ENCODE peak calls at places on chromosomes 13 and 19, in nine cellular contexts. Y, X, D, L, N, V, U, Z and H are unnamed samples.

GRCh38 chr19:16285769-16286564 is 38.7 kb upstream of the KLF2 start:
- DNase-seq in Y (no peak), X (no peak), D (peak; percentile 86), L (no peak), N (no peak), V (no peak), U (peak; percentile 10), Z (peak; percentile 78), H (no peak)

GRCh38 chr13:36850790-36851438 is 31.9 kb downstream of the RFXAP start:
- DNase-seq in Y (no peak), X (no peak), D (no peak), L (no peak), N (no peak), V (peak; percentile 26), U (peak; percentile 5), Z (no peak), H (no peak)

GRCh38 chr19:33134571-33135041 is 2.7 kb downstream of the WDR88 start:
- DNase-seq in Y (no peak), X (no peak), D (no peak), L (no peak), N (no peak), V (no peak), U (no peak), Z (no peak), H (no peak)

GRCh38 chr13:99417821-99418662 is 83.2 kb upstream of the TM9SF2 start:
- DNase-seq in Y (no peak), X (no peak), D (peak; percentile 56), L (no peak), N (peak; percentile 41), V (peak; percentile 20), U (no peak), Z (no peak), H (no peak)

GRCh38 chr19:10421981-10422461 is 1.7 kb downstream of the PDE4A start:
- DNase-seq in Y (no peak), X (no peak), D (no peak), L (no peak), N (no peak), V (no peak), U (no peak), Z (no peak), H (no peak)

GRCh38 chr13:46622013-46622917 is 69.3 kb downstream of the LRCH1 start:
- DNase-seq in Y (no peak), X (no peak), D (no peak), L (no peak), N (no peak), V (no peak), U (no peak), Z (no peak), H (no peak)

GRCh38 chr13:73220966-73221720 is 162.3 kb downstream of the KLF5 start:
- DNase-seq in Y (peak; percentile 48), X (no peak), D (no peak), L (no peak), N (no peak), V (peak; percentile 34), U (no peak), Z (no peak), H (no peak)

GRCh38 chr13:104460553-104460952 is 1394.3 kb upstream of the SLC10A2 start:
- DNase-seq in Y (peak; percentile 6), X (no peak), D (no peak), L (no peak), N (no peak), V (no peak), U (peak; percentile 14), Z (no peak), H (no peak)

GRCh38 chr19:35911790-35912189 is 3.7 kb upstream of the TYROBP start:
- DNase-seq in Y (peak; percentile 91), X (no peak), D (no peak), L (peak; percentile 91), N (peak; percentile 75), V (peak; percentile 33), U (no peak), Z (no peak), H (no peak)

GRCh38 chr13:77067519-77067918 is 40.6 kb upstream of the FBXL3 start:
- DNase-seq in Y (no peak), X (no peak), D (no peak), L (no peak), N (no peak), V (no peak), U (no peak), Z (no peak), H (no peak)

GRCh38 chr19:23409392-23410048 is 14.2 kb upstream of the ZNF91 start:
- DNase-seq in Y (no peak), X (no peak), D (no peak), L (no peak), N (no peak), V (no peak), U (no peak), Z (no peak), H (no peak)

GRCh38 chr19:2627319-2627829 is 75.1 kb downstream of the GNG7 start:
- DNase-seq in Y (peak; percentile 99), X (peak; percentile 41), D (peak; percentile 98), L (peak; percentile 93), N (peak; percentile 68), V (peak; percentile 100), U (peak; percentile 94), Z (peak; percentile 96), H (peak; percentile 51)

GRCh38 chr19:10420444-10421239 is at the start of gene PDE4A:
- DNase-seq in Y (peak; percentile 43), X (no peak), D (no peak), L (no peak), N (no peak), V (peak; percentile 68), U (peak; percentile 49), Z (no peak), H (no peak)

GRCh38 chr19:3270908-3271307 is 46.4 kb downstream of the CELF5 start:
- DNase-seq in Y (peak; percentile 48), X (no peak), D (no peak), L (peak; percentile 39), N (no peak), V (peak; percentile 73), U (peak; percentile 55), Z (no peak), H (no peak)

GRCh38 chr19:32895384-32895783 is 25.8 kb upstream of the SLC7A9 start:
- DNase-seq in Y (no peak), X (no peak), D (no peak), L (no peak), N (no peak), V (no peak), U (no peak), Z (no peak), H (no peak)

DNA sequence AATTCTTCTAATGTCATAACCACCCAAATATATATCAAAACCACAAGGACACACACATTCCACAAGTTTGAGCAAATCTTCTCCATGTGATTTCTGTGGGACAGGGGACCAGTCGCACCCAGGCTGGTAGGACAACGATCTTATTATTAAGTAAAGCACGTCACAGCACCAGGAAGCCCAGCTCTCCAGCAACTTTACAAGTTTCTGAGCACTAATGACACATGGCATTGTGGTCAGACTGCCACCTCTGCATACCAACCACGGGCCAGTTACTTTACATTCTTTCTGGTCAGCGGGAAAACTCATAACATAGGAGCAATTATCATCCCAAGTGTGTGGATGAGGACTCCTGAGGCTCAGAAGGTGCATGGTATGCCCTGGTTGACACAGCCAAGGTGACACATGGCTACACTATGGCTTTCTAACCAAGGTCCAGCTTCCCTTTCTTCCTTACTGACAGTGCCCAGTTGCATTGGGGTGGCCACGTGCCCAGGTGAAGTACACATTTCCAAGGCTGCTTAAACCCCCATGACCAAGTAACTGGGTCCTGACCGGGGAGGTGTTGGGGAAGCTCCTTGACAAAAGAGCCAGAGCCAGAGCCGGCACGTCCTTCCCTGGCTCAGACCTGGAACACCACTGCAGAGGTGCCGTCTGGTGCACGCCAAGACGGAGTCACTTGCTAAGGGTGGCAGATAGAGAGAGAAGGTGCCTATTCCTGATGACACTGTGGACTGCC is 27.4 kb downstream of the LATS2 start:
- DNase-seq in Y (peak; percentile 78), X (no peak), D (peak; percentile 70), L (peak; percentile 75), N (no peak), V (peak; percentile 80), U (peak; percentile 21), Z (no peak), H (peak; percentile 85)
- H3K4me1 ChIP-seq in Y (peaks cover 23% of the 10 kb centered on the region), X (no peaks in the 10 kb centered on the region), D (peaks cover 47% of the 10 kb centered on the region), L (peaks cover 55% of the 10 kb centered on the region), N (peaks cover 9% of the 10 kb centered on the region), V (peaks cover 51% of the 10 kb centered on the region), U (no peaks in the 10 kb centered on the region), Z (peaks cover 9% of the 10 kb centered on the region), H (peaks cover 29% of the 10 kb centered on the region)

GRCh38 chr19:6616011-6616410 is 25.1 kb upstream of the CD70 start:
- DNase-seq in Y (peak; percentile 91), X (no peak), D (no peak), L (no peak), N (no peak), V (peak; percentile 84), U (peak; percentile 32), Z (no peak), H (no peak)

GRCh38 chr19:6617374-6617773 is 26.4 kb upstream of the CD70 start:
- DNase-seq in Y (no peak), X (no peak), D (no peak), L (no peak), N (no peak), V (no peak), U (no peak), Z (no peak), H (no peak)

GRCh38 chr19:6611441-6611852 is 20.5 kb upstream of the CD70 start:
- DNase-seq in Y (peak; percentile 59), X (no peak), D (no peak), L (no peak), N (no peak), V (peak; percentile 85), U (peak; percentile 22), Z (no peak), H (no peak)

GRCh38 chr19:6610934-6611370 is 20.0 kb upstream of the CD70 start:
- DNase-seq in Y (peak; percentile 90), X (no peak), D (no peak), L (no peak), N (no peak), V (peak; percentile 96), U (peak; percentile 82), Z (no peak), H (no peak)

DNA sequence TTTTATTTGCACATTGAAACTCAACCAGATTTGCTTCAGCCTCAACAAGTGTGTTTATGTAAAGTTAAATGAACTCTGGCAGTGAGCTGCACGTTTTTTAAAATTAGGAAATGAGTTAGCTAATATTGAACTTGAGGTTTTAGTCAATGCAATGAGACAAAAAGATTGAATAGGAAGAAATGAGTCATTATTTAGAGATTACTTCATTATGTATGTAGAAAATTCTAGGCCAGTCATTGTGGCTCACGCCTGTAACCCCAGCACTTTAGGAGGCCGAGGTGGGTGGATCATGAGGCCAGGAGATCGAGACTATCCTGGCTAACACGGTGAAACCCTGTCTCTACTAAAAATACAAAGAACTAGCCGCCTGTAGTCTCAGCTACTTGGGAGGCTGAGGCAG is 22.8 kb upstream of the CD70 start:
- DNase-seq in Y (peak; percentile 68), X (no peak), D (no peak), L (no peak), N (no peak), V (peak; percentile 88), U (peak; percentile 45), Z (no peak), H (no peak)
- H3K27ac ChIP-seq in Y (peak overlapping the region; percentile 8), X (no peak overlapping the region), D (no peak overlapping the region), L (no peak overlapping the region), N (no peak overlapping the region), V (peak overlapping the region; percentile 68), U (no peak overlapping the region), Z (no peak overlapping the region), H (no peak overlapping the region)

GRCh38 chr19:48768989-48769713 is 13.8 kb downstream of the FGF21 start:
- DNase-seq in Y (no peak), X (no peak), D (no peak), L (no peak), N (no peak), V (no peak), U (peak; percentile 67), Z (no peak), H (no peak)
- H3K4me1 ChIP-seq in Y (peaks cover 6% of the 10 kb centered on the region), X (no peaks in the 10 kb centered on the region), D (no peaks in the 10 kb centered on the region), L (peaks cover 73% of the 10 kb centered on the region), N (no peaks in the 10 kb centered on the region), V (no peaks in the 10 kb centered on the region), U (no peaks in the 10 kb centered on the region), Z (no peaks in the 10 kb centered on the region), H (no peaks in the 10 kb centered on the region)

GRCh38 chr19:30689474-30689873 is 317.3 kb downstream of the ZNF536 start:
- DNase-seq in Y (no peak), X (no peak), D (no peak), L (no peak), N (no peak), V (no peak), U (no peak), Z (no peak), H (no peak)
- H3K27ac ChIP-seq in Y (no peak overlapping the region), X (peak overlapping the region; percentile 59), D (no peak overlapping the region), L (no peak overlapping the region), N (no peak overlapping the region), V (no peak overlapping the region), U (no peak overlapping the region), Z (no peak overlapping the region), H (no peak overlapping the region)